ENCODE peak calls at places on chromosomes 7 and 10, in ten cellular contexts. R is IMR-90, Y is testis, V is Peyer's patch, W is ovary, S is stomach, P is tibial nerve, J is prostate gland, E is right lobe of liver, Q is esophagus muscularis mucosa. F is an unnamed sample.

GRCh38 chr10:91412688-91413087 is 2.5 kb downstream of the HECTD2 start:
- DNase-seq in R (no peak), Y (no peak), V (no peak), W (no peak), S (no peak), P (no peak), J (no peak), E (no peak), Q (no peak), F (no peak)

GRCh38 chr10:22344781-22345300 is 455 bp upstream of the SPAG6 start:
- DNase-seq in R (no peak), Y (no peak), V (no peak), W (no peak), S (no peak), P (no peak), J (no peak), E (no peak), Q (no peak), F (no peak)

GRCh38 chr7:24786941-24787340 is 29.7 kb upstream of the GSDME start:
- DNase-seq in R (peak), Y (no peak), V (no peak), W (no peak), S (no peak), P (no peak), J (no peak), E (no peak), Q (no peak), F (peak)

GRCh38 chr10:118850418-118851061 is 95.8 kb upstream of the CACUL1 start:
- DNase-seq in R (peak), Y (peak), V (peak), W (peak), S (peak), P (peak), J (peak), E (peak), Q (no peak), F (peak)

GRCh38 chr7:115024276-115024675 is 102.4 kb downstream of the MDFIC start:
- DNase-seq in R (no peak), Y (no peak), V (no peak), W (no peak), S (no peak), P (no peak), J (no peak), E (no peak), Q (no peak), F (no peak)

GRCh38 chr10:28280652-28281051 is 22.2 kb downstream of the MPP7 start:
- DNase-seq in R (peak), Y (no peak), V (no peak), W (no peak), S (no peak), P (no peak), J (no peak), E (no peak), Q (peak), F (no peak)

GRCh38 chr7:88431861-88432260 is 125.2 kb upstream of the STEAP4 start:
- DNase-seq in R (no peak), Y (no peak), V (no peak), W (no peak), S (no peak), P (no peak), J (no peak), E (no peak), Q (no peak), F (no peak)

GRCh38 chr10:100683545-100684127 is 61.7 kb upstream of the PAX2 start:
- DNase-seq in R (no peak), Y (no peak), V (peak), W (no peak), S (no peak), P (no peak), J (no peak), E (no peak), Q (no peak), F (no peak)

GRCh38 chr10:21534611-21535493 is 820 bp downstream of the MLLT10 start:
- DNase-seq in R (peak), Y (peak), V (peak), W (peak), S (peak), P (peak), J (peak), E (peak), Q (no peak), F (peak)

GRCh38 chr10:119206603-119207366 is 586 bp upstream of the GRK5 start:
- DNase-seq in R (peak), Y (peak), V (peak), W (peak), S (peak), P (peak), J (peak), E (peak), Q (peak), F (peak)

GRCh38 chr7:82274681-82275080 is 168.9 kb downstream of the CACNA2D1 start:
- DNase-seq in R (no peak), Y (no peak), V (no peak), W (no peak), S (no peak), P (no peak), J (no peak), E (no peak), Q (no peak), F (no peak)

GRCh38 chr7:1210979-1211608 is 21.6 kb upstream of the UNCX start:
- DNase-seq in R (no peak), Y (no peak), V (no peak), W (no peak), S (no peak), P (no peak), J (no peak), E (no peak), Q (no peak), F (no peak)

GRCh38 chr10:72250666-72251065 is 23.1 kb upstream of the DDIT4 start:
- DNase-seq in R (peak), Y (peak), V (no peak), W (peak), S (peak), P (peak), J (peak), E (peak), Q (no peak), F (peak)

GRCh38 chr7:65448824-65449504 is 75.3 kb downstream of the ZNF92 start:
- DNase-seq in R (peak), Y (no peak), V (no peak), W (no peak), S (no peak), P (no peak), J (no peak), E (no peak), Q (no peak), F (no peak)

GRCh38 chr10:25869067-25869591 is 64.9 kb upstream of the MYO3A start:
- DNase-seq in R (no peak), Y (no peak), V (no peak), W (no peak), S (no peak), P (no peak), J (no peak), E (no peak), Q (no peak), F (no peak)

GRCh38 chr10:69703766-69704191 is 73.7 kb downstream of the FAM241B start:
- DNase-seq in R (peak), Y (no peak), V (no peak), W (no peak), S (no peak), P (no peak), J (no peak), E (no peak), Q (no peak), F (no peak)

GRCh38 chr10:11179231-11180105 is 161.8 kb downstream of the CELF2 start:
- DNase-seq in R (no peak), Y (no peak), V (no peak), W (no peak), S (no peak), P (no peak), J (no peak), E (no peak), Q (no peak), F (no peak)
- TF ChIP-seq POLR2A in R (no peak), Y (no peak), V (no peak), W (no peak), S (no peak), P (no peak), J (no peak), E (no peak), Q (no peak), F (no peak)

GRCh38 chr10:132033632-132034031 is 32.1 kb upstream of the JAKMIP3 start:
- DNase-seq in R (no peak), Y (no peak), V (peak), W (no peak), S (no peak), P (no peak), J (no peak), E (no peak), Q (no peak), F (no peak)
- TF ChIP-seq POLR2A in R (no peak), Y (no peak), V (no peak), W (no peak), S (no peak), P (no peak), J (no peak), E (no peak), Q (no peak), F (no peak)

GRCh38 chr10:112183329-112184051 is at the start of gene GPAM:
- DNase-seq in R (peak), Y (peak), V (peak), W (peak), S (peak), P (peak), J (peak), E (peak), Q (peak), F (peak)
- TF ChIP-seq POLR2A in R (peak), Y (peak), V (peak), W (peak), S (no peak), P (peak), J (peak), E (peak), Q (no peak), F (no peak)

DNA sequence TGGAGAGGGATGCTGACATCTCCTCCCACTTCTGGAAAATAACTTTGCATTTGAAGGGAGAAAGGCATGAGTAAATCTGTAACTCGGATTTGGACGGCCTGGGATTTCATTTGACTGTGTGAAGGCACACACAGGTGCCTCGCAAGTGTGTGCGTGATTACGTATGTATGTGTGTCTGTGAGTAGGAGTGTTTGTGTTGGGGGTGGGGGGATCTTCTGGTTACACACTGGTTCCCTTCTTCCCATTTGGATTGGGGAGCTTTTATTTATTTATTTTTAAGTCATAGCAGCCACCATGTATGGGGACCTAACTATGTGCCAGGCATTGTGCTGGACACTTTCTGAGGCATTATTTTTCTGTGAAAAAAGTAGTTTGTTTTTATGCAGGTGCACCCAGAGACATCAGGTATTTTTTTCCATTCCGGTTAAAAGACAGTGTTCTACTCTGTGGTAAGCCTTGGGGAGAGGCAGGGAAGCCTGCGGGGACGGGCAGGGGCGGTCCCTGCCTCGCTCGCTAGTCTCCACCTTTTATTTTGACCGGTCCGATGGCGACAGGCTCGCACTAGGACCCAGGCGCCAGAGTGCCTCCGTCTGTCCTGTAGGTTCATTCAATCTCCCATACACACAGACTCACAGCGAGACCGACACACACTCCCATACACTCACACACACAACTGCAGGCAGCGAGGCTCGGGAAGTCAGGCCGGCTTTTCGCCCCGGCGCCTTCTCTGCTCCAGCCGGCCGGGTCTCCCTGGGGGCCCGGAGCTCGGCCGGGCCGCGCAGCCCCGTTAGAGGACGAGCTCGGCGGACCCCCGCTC is at the start of gene MXI1:
- DNase-seq in R (peak), Y (peak), V (peak), W (peak), S (peak), P (peak), J (peak), E (peak), Q (peak), F (peak)
- TF ChIP-seq POLR2A in R (no peak), Y (no peak), V (peak), W (peak), S (no peak), P (peak), J (peak), E (peak), Q (no peak), F (peak)

F was measured in thyroid gland.